ENCODE peak calls at places on chromosome 2, in six cellular contexts. One of them, this sample, is unnamed.

GRCh38 chr2:113117594-113118262 is 9.7 kb upstream of the IL1RN start:
- DNase-seq in H9: no peak
- DNase-seq in HCT116: no peak
- DNase-seq in astrocyte: peak; percentile 94
- DNase-seq in fibroblast of lung: peak; percentile 73
- DNase-seq in H1: no peak
- DNase-seq in this sample: no peak

GRCh38 chr2:146734042-146734715 is 1110.7 kb upstream of the ACVR2A start:
- DNase-seq in H1: no peak
- DNase-seq in fibroblast of lung: peak; percentile 90
- DNase-seq in H9: no peak
- DNase-seq in astrocyte: peak; percentile 24
- DNase-seq in HCT116: peak; percentile 60
- DNase-seq in this sample: peak; percentile 3

GRCh38 chr2:200321780-200322534 is 15.5 kb downstream of the SPATS2L start:
- DNase-seq in HCT116: no peak
- DNase-seq in H1: no peak
- DNase-seq in fibroblast of lung: no peak
- DNase-seq in astrocyte: no peak
- DNase-seq in H9: no peak
- DNase-seq in this sample: no peak

GRCh38 chr2:177633910-177634294 is 241.3 kb downstream of the AGPS start:
- DNase-seq in H1: no peak
- DNase-seq in astrocyte: no peak
- DNase-seq in HCT116: no peak
- DNase-seq in fibroblast of lung: no peak
- DNase-seq in H9: no peak
- DNase-seq in this sample: no peak

GRCh38 chr2:21102356-21102755 is 21.4 kb upstream of the TDRD15 start:
- DNase-seq in astrocyte: no peak
- DNase-seq in HCT116: no peak
- DNase-seq in H9: no peak
- DNase-seq in fibroblast of lung: no peak
- DNase-seq in H1: no peak
- DNase-seq in this sample: no peak

GRCh38 chr2:216632952-216633615 is at the start of gene IGFBP2:
- DNase-seq in fibroblast of lung: peak; percentile 46
- DNase-seq in H1: no peak
- DNase-seq in H9: peak; percentile 87
- DNase-seq in HCT116: peak; percentile 41
- DNase-seq in astrocyte: peak; percentile 60
- DNase-seq in this sample: peak; percentile 91

GRCh38 chr2:201639205-201639604 is 4.1 kb downstream of the TMEM237 start:
- DNase-seq in fibroblast of lung: no peak
- DNase-seq in astrocyte: no peak
- DNase-seq in H1: no peak
- DNase-seq in H9: no peak
- DNase-seq in HCT116: no peak
- DNase-seq in this sample: peak; percentile 9

GRCh38 chr2:220504890-220505564 is 877.6 kb downstream of the SLC4A3 start:
- DNase-seq in H1: no peak
- DNase-seq in astrocyte: peak; percentile 45
- DNase-seq in fibroblast of lung: peak; percentile 49
- DNase-seq in HCT116: no peak
- DNase-seq in H9: peak; percentile 62
- DNase-seq in this sample: no peak

GRCh38 chr2:164522561-164522981 is 98.7 kb downstream of the GRB14 start:
- DNase-seq in astrocyte: peak; percentile 9
- DNase-seq in fibroblast of lung: no peak
- DNase-seq in H9: no peak
- DNase-seq in H1: no peak
- DNase-seq in HCT116: no peak
- DNase-seq in this sample: no peak

GRCh38 chr2:84942166-84942565 is 28.8 kb upstream of the KCMF1 start:
- DNase-seq in astrocyte: no peak
- DNase-seq in H1: no peak
- DNase-seq in fibroblast of lung: no peak
- DNase-seq in H9: no peak
- DNase-seq in HCT116: no peak
- DNase-seq in this sample: no peak

GRCh38 chr2:71510938-71511337 is 57.6 kb downstream of the DYSF start:
- DNase-seq in H1: no peak
- DNase-seq in H9: no peak
- DNase-seq in HCT116: no peak
- DNase-seq in astrocyte: no peak
- DNase-seq in fibroblast of lung: no peak
- DNase-seq in this sample: no peak

GRCh38 chr2:6368271-6368670 is 497.4 kb downstream of the CMPK2 start:
- DNase-seq in H1: no peak
- DNase-seq in HCT116: no peak
- DNase-seq in fibroblast of lung: peak; percentile 13
- DNase-seq in H9: no peak
- DNase-seq in astrocyte: peak; percentile 90
- DNase-seq in this sample: no peak

GRCh38 chr2:9777081-9777480 is 66.2 kb upstream of the TAF1B start:
- DNase-seq in astrocyte: no peak
- DNase-seq in H1: no peak
- DNase-seq in H9: no peak
- DNase-seq in HCT116: no peak
- DNase-seq in fibroblast of lung: no peak
- DNase-seq in this sample: no peak

GRCh38 chr2:223100061-223100511 is 48.1 kb downstream of the KCNE4 start:
- DNase-seq in astrocyte: peak; percentile 73
- DNase-seq in HCT116: no peak
- DNase-seq in H9: no peak
- DNase-seq in H1: no peak
- DNase-seq in fibroblast of lung: peak; percentile 73
- DNase-seq in this sample: no peak

GRCh38 chr2:166727105-166727504 is 161.2 kb upstream of the XIRP2 start:
- DNase-seq in H9: no peak
- DNase-seq in HCT116: no peak
- DNase-seq in H1: no peak
- DNase-seq in astrocyte: no peak
- DNase-seq in fibroblast of lung: no peak
- DNase-seq in this sample: no peak

GRCh38 chr2:55550368-55551102 is 31.0 kb downstream of the CFAP36 start:
- DNase-seq in HCT116: no peak
- DNase-seq in fibroblast of lung: peak; percentile 81
- DNase-seq in astrocyte: peak; percentile 87
- DNase-seq in H9: no peak
- DNase-seq in H1: no peak
- DNase-seq in this sample: no peak

DNA sequence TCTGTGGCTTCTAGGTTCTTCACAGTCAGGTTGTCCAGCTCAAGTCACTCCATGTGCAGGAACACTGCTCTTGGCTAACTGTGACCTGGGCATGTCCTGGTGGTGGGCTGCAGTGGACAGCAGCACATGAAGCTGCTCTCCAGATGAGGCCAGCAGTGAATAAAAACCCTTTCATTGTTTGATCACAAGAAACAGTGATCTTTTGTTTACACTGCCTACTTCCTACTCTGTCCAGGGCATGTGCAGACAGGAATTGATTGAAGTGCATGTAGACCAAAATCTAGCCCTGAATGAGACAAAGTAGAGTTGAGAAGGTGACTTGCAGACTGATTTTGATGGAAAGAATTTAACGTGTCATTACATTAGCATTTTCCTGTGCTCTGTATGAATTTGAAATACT is 34.9 kb downstream of the BCL2L11 start:
- DNase-seq in astrocyte: peak; percentile 23
- DNase-seq in H1: no peak
- DNase-seq in HCT116: no peak
- DNase-seq in fibroblast of lung: no peak
- DNase-seq in H9: no peak
- DNase-seq in this sample: no peak
- H4K20me1 ChIP-seq in astrocyte: no peaks in the 10 kb centered on the region
- H4K20me1 ChIP-seq in H1: peaks cover 18% of the 10 kb centered on the region
- H4K20me1 ChIP-seq in HCT116: no peaks in the 10 kb centered on the region
- H4K20me1 ChIP-seq in fibroblast of lung: no peaks in the 10 kb centered on the region
- H4K20me1 ChIP-seq in H9: no peaks in the 10 kb centered on the region
- H4K20me1 ChIP-seq in this sample: peaks cover 45% of the 10 kb centered on the region

GRCh38 chr2:128309341-128310093 is 9.2 kb downstream of the HS6ST1 start:
- DNase-seq in H1: no peak
- DNase-seq in astrocyte: peak; percentile 18
- DNase-seq in fibroblast of lung: peak; percentile 85
- DNase-seq in H9: peak; percentile 25
- DNase-seq in HCT116: no peak
- DNase-seq in this sample: no peak
- H4K20me1 ChIP-seq in H1: peaks cover 86% of the 10 kb centered on the region
- H4K20me1 ChIP-seq in astrocyte: peaks cover 97% of the 10 kb centered on the region
- H4K20me1 ChIP-seq in fibroblast of lung: no peaks in the 10 kb centered on the region
- H4K20me1 ChIP-seq in H9: peaks cover 4% of the 10 kb centered on the region
- H4K20me1 ChIP-seq in HCT116: peaks cover 3% of the 10 kb centered on the region
- H4K20me1 ChIP-seq in this sample: peaks cover 100% of the 10 kb centered on the region

DNA sequence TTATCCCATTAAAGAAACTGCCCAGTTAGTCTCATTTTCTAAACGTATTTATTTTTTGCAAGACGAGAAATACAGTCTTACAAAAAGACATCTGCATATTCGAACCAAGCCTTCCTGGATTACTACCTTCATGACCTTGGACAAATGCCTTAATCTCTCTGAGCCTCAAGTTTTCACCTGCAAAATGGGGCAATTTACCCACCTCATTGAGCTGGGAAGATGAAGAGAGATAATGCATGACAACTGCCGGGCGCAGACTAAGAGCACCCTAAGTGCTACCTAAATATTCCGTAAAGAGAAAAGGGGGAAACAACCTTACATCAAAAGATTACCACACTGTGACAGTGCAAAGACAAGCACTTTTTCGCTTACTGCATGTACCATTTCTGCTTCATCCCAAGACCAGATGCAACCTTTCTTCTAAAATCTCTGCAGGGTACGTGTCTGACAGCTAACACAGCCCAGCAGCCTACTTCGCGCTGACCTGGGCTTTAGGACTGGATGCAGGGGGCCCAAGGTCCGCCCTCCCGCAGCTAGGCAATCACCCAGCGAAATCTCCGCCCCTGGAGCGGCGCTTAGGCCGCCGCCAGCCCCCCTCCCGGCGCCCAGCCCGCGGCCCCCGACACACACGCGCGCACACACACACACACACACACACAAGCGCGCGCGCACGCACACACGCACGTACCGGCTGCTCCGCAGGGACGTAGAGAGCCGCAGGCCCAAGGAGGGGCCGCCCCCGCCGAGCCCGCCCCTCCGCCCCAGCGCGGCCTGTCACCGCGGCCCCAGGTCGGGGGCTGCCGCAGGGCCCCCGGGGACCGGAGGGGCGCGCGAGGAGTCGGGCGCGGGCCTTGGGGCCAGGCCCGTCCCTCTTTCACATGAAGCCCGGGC is 766 bp downstream of the MAP3K2 start:
- DNase-seq in H1: no peak
- DNase-seq in fibroblast of lung: peak; percentile 90
- DNase-seq in astrocyte: peak; percentile 85
- DNase-seq in HCT116: peak; percentile 65
- DNase-seq in H9: peak; percentile 86
- DNase-seq in this sample: peak; percentile 87
- H4K20me1 ChIP-seq in H1: peaks cover 9% of the 10 kb centered on the region
- H4K20me1 ChIP-seq in fibroblast of lung: no peaks in the 10 kb centered on the region
- H4K20me1 ChIP-seq in astrocyte: peaks cover 41% of the 10 kb centered on the region
- H4K20me1 ChIP-seq in HCT116: no peaks in the 10 kb centered on the region
- H4K20me1 ChIP-seq in H9: no peaks in the 10 kb centered on the region
- H4K20me1 ChIP-seq in this sample: peaks cover 34% of the 10 kb centered on the region

DNA sequence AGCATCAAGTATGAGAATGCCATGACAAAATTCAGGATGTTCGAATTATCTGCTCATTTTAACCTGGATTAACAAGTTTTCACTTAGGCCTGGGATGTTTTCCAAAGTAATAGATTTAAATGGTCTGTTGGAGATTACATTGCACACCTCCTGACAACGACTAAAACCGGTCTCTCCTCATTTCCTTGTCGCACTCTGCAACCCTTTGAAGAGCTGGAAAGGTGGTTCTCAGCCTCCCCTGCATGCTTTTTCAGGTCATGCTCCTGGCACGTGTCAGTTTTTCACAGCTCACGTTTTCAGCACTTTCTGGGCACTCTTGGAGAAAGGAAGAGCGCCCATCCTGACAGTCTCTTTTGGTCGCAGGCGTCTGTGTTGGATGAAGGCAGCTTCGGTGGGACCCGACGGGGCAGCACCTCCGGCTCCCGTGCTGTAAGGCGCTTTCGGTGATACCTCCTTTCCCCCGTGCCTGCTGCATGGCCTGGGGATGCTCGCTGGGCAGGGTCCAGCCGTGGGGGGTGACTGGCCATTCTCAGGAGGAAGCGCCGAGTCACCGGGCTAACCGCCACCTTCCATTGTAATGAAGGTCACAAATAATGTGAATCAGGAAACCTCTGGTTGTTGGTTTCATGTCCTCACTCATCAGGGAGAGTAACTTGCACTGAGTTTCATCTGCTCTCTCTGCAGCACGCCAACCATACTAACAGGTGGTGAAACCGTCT is 63.5 kb upstream of the RBM44 start:
- DNase-seq in astrocyte: no peak
- DNase-seq in H9: peak; percentile 54
- DNase-seq in H1: no peak
- DNase-seq in HCT116: no peak
- DNase-seq in fibroblast of lung: no peak
- DNase-seq in this sample: no peak
- H4K20me1 ChIP-seq in astrocyte: peaks cover 71% of the 10 kb centered on the region
- H4K20me1 ChIP-seq in H9: no peaks in the 10 kb centered on the region
- H4K20me1 ChIP-seq in H1: peaks cover 13% of the 10 kb centered on the region
- H4K20me1 ChIP-seq in HCT116: no peaks in the 10 kb centered on the region
- H4K20me1 ChIP-seq in fibroblast of lung: no peaks in the 10 kb centered on the region
- H4K20me1 ChIP-seq in this sample: peaks cover 51% of the 10 kb centered on the region

GRCh38 chr2:152336854-152337510 is 2.0 kb downstream of the FMNL2 start:
- DNase-seq in HCT116: no peak
- DNase-seq in fibroblast of lung: peak; percentile 58
- DNase-seq in H1: no peak
- DNase-seq in astrocyte: peak; percentile 62
- DNase-seq in H9: peak; percentile 40
- DNase-seq in this sample: no peak
- H4K20me1 ChIP-seq in HCT116: no peaks in the 10 kb centered on the region
- H4K20me1 ChIP-seq in fibroblast of lung: no peaks in the 10 kb centered on the region
- H4K20me1 ChIP-seq in H1: peaks cover 22% of the 10 kb centered on the region
- H4K20me1 ChIP-seq in astrocyte: peaks cover 58% of the 10 kb centered on the region
- H4K20me1 ChIP-seq in H9: no peaks in the 10 kb centered on the region
- H4K20me1 ChIP-seq in this sample: no peaks in the 10 kb centered on the region

This sample was measured in DND-41.